ENCODE peak calls at places on chromosomes 11 and 22, in four cellular contexts. One of them, this sample, is unnamed.
A peak's percentile ranks its signal among the peaks of the same experiment; 100 is the strongest.

GRCh38 chr22:30182365-30182764 is 64.2 kb downstream of the LIF start:
- DNase-seq in mammary epithelial cell: no peak
- DNase-seq in H9: no peak
- DNase-seq in neuronal stem cell: no peak
- DNase-seq in this sample: peak; percentile 39

GRCh38 chr11:33828604-33829429 is 54.5 kb upstream of the FBXO3 start:
- DNase-seq in mammary epithelial cell: no peak
- DNase-seq in H9: peak; percentile 45
- DNase-seq in neuronal stem cell: peak; percentile 2
- DNase-seq in this sample: no peak

GRCh38 chr11:121024989-121025388 is 1.1 kb downstream of the TBCEL start:
- DNase-seq in mammary epithelial cell: peak; percentile 38
- DNase-seq in H9: no peak
- DNase-seq in neuronal stem cell: no peak
- DNase-seq in this sample: no peak

GRCh38 chr22:45112136-45112879 is 51.4 kb upstream of the NUP50 start:
- DNase-seq in mammary epithelial cell: peak; percentile 84
- DNase-seq in H9: no peak
- DNase-seq in neuronal stem cell: no peak
- DNase-seq in this sample: no peak

GRCh38 chr11:112128483-112129121 is 35.3 kb downstream of the IL18 start:
- DNase-seq in mammary epithelial cell: peak; percentile 88
- DNase-seq in H9: no peak
- DNase-seq in neuronal stem cell: no peak
- DNase-seq in this sample: peak; percentile 53

GRCh38 chr11:101030692-101031091 is 98.9 kb downstream of the PGR start:
- DNase-seq in mammary epithelial cell: no peak
- DNase-seq in H9: no peak
- DNase-seq in neuronal stem cell: no peak
- DNase-seq in this sample: no peak

GRCh38 chr11:86869966-86870570 is 69.7 kb downstream of the PRSS23 start:
- DNase-seq in mammary epithelial cell: peak; percentile 19
- DNase-seq in H9: peak; percentile 54
- DNase-seq in neuronal stem cell: peak; percentile 51
- DNase-seq in this sample: peak; percentile 67

GRCh38 chr11:65927904-65928397 is 8.7 kb downstream of the DRAP1 start:
- DNase-seq in mammary epithelial cell: no peak
- DNase-seq in H9: no peak
- DNase-seq in neuronal stem cell: no peak
- DNase-seq in this sample: no peak

GRCh38 chr11:132715041-132715440 is 817.3 kb downstream of the OPCML start:
- DNase-seq in mammary epithelial cell: no peak
- DNase-seq in H9: no peak
- DNase-seq in neuronal stem cell: no peak
- DNase-seq in this sample: no peak

GRCh38 chr11:35980646-35981402 is 37.0 kb downstream of the LDLRAD3 start:
- DNase-seq in mammary epithelial cell: no peak
- DNase-seq in H9: no peak
- DNase-seq in neuronal stem cell: no peak
- DNase-seq in this sample: peak; percentile 28

GRCh38 chr11:64591257-64592233 is 525 bp downstream of the SLC22A12 start:
- DNase-seq in mammary epithelial cell: no peak
- DNase-seq in H9: no peak
- DNase-seq in neuronal stem cell: no peak
- DNase-seq in this sample: no peak

GRCh38 chr11:95568236-95568635 is 221.3 kb downstream of the FAM76B start:
- DNase-seq in mammary epithelial cell: no peak
- DNase-seq in H9: no peak
- DNase-seq in neuronal stem cell: no peak
- DNase-seq in this sample: no peak

GRCh38 chr11:61102667-61103491 is 590 bp downstream of the CD5 start:
- DNase-seq in mammary epithelial cell: no peak
- DNase-seq in H9: no peak
- DNase-seq in neuronal stem cell: no peak
- DNase-seq in this sample: no peak

GRCh38 chr11:12723410-12724297 is 49.4 kb downstream of the TEAD1 start:
- DNase-seq in mammary epithelial cell: peak; percentile 88
- DNase-seq in H9: no peak
- DNase-seq in neuronal stem cell: no peak
- DNase-seq in this sample: peak; percentile 39

GRCh38 chr11:122743093-122743741 is 87.7 kb downstream of the UBASH3B start:
- DNase-seq in mammary epithelial cell: no peak
- DNase-seq in H9: no peak
- DNase-seq in neuronal stem cell: no peak
- DNase-seq in this sample: no peak

GRCh38 chr11:73154178-73154577 is 12.1 kb upstream of the FCHSD2 start:
- DNase-seq in mammary epithelial cell: no peak
- DNase-seq in H9: no peak
- DNase-seq in neuronal stem cell: no peak
- DNase-seq in this sample: no peak

GRCh38 chr22:25700996-25701815 is 40.8 kb upstream of the MYO18B start:
- DNase-seq in mammary epithelial cell: no peak
- DNase-seq in H9: no peak
- DNase-seq in neuronal stem cell: no peak
- DNase-seq in this sample: no peak

GRCh38 chr11:71300187-71300586 is 47.8 kb upstream of the SHANK2 start:
- DNase-seq in mammary epithelial cell: no peak
- DNase-seq in H9: no peak
- DNase-seq in neuronal stem cell: no peak
- DNase-seq in this sample: no peak

GRCh38 chr11:47443028-47443700 is 5.8 kb downstream of the RAPSN start:
- DNase-seq in mammary epithelial cell: no peak
- DNase-seq in H9: no peak
- DNase-seq in neuronal stem cell: no peak
- DNase-seq in this sample: no peak

GRCh38 chr11:69912911-69913451 is 93.8 kb upstream of the FGF3 start:
- DNase-seq in mammary epithelial cell: no peak
- DNase-seq in H9: peak; percentile 46
- DNase-seq in neuronal stem cell: no peak
- DNase-seq in this sample: no peak

GRCh38 chr22:31923761-31924160 is 20.6 kb upstream of the YWHAH start:
- DNase-seq in mammary epithelial cell: no peak
- DNase-seq in H9: no peak
- DNase-seq in neuronal stem cell: no peak
- DNase-seq in this sample: no peak

GRCh38 chr22:46641829-46642266 is 21.7 kb downstream of the GRAMD4 start:
- DNase-seq in mammary epithelial cell: no peak
- DNase-seq in H9: no peak
- DNase-seq in neuronal stem cell: no peak
- DNase-seq in this sample: no peak

GRCh38 chr11:10032991-10033390 is 261.0 kb downstream of the SBF2 start:
- DNase-seq in mammary epithelial cell: peak; percentile 11
- DNase-seq in H9: no peak
- DNase-seq in neuronal stem cell: no peak
- DNase-seq in this sample: no peak

GRCh38 chr22:47693606-47694005 is 931.2 kb downstream of the TBC1D22A start:
- DNase-seq in mammary epithelial cell: no peak
- DNase-seq in H9: no peak
- DNase-seq in neuronal stem cell: no peak
- DNase-seq in this sample: no peak

GRCh38 chr11:57342702-57343101 is 4.5 kb downstream of the P2RX3 start:
- DNase-seq in mammary epithelial cell: no peak
- DNase-seq in H9: no peak
- DNase-seq in neuronal stem cell: no peak
- DNase-seq in this sample: no peak

GRCh38 chr22:49427941-49428340 is 399.7 kb downstream of the BRD1 start:
- DNase-seq in mammary epithelial cell: no peak
- DNase-seq in H9: no peak
- DNase-seq in neuronal stem cell: no peak
- DNase-seq in this sample: no peak

GRCh38 chr11:60753309-60753708 is 3.4 kb upstream of the MS4A15 start:
- DNase-seq in mammary epithelial cell: no peak
- DNase-seq in H9: no peak
- DNase-seq in neuronal stem cell: no peak
- DNase-seq in this sample: no peak

GRCh38 chr22:35102663-35103062 is 36.7 kb downstream of the ISX start:
- DNase-seq in mammary epithelial cell: peak; percentile 59
- DNase-seq in H9: peak; percentile 72
- DNase-seq in neuronal stem cell: no peak
- DNase-seq in this sample: no peak

GRCh38 chr11:27582686-27583085 is 76.1 kb upstream of the LIN7C start:
- DNase-seq in mammary epithelial cell: no peak
- DNase-seq in H9: no peak
- DNase-seq in neuronal stem cell: no peak
- DNase-seq in this sample: no peak

GRCh38 chr22:29071261-29072045 is 1.4 kb upstream of the KREMEN1 start:
- DNase-seq in mammary epithelial cell: peak; percentile 88
- DNase-seq in H9: peak; percentile 72
- DNase-seq in neuronal stem cell: peak; percentile 56
- DNase-seq in this sample: no peak

GRCh38 chr11:58921778-58922390 is 17.4 kb upstream of the GLYATL1 start:
- DNase-seq in mammary epithelial cell: no peak
- DNase-seq in H9: no peak
- DNase-seq in neuronal stem cell: no peak
- DNase-seq in this sample: no peak

GRCh38 chr11:116963813-116964212 is 126.4 kb upstream of the APOA1 start:
- DNase-seq in mammary epithelial cell: no peak
- DNase-seq in H9: no peak
- DNase-seq in neuronal stem cell: no peak
- DNase-seq in this sample: no peak

GRCh38 chr22:27489265-27489675 is 312.3 kb downstream of the MN1 start:
- DNase-seq in mammary epithelial cell: no peak
- DNase-seq in H9: no peak
- DNase-seq in neuronal stem cell: no peak
- DNase-seq in this sample: no peak

GRCh38 chr11:130592056-130592455 is 143.6 kb downstream of the ADAMTS15 start:
- DNase-seq in mammary epithelial cell: peak; percentile 68
- DNase-seq in H9: no peak
- DNase-seq in neuronal stem cell: no peak
- DNase-seq in this sample: peak; percentile 21

GRCh38 chr22:49789289-49790141 is 38.2 kb downstream of the BRD1 start:
- DNase-seq in mammary epithelial cell: no peak
- DNase-seq in H9: no peak
- DNase-seq in neuronal stem cell: no peak
- DNase-seq in this sample: no peak

DNA sequence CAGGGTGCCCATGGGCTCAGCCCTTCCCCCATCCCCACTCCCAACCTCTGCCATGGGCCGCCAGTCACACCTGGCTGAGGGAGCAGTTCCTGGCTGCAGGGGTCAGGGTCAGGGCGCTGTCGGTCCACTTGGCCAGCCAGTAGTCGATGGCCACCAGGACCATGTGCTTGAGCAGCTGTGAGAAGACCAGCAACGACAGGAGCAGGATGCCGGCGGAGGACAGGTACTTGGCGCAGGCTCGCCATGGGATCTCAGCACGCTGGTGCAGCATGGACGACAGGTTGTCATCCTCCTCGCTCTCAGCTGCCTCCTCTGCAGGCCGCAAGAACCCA is 18.3 kb upstream of the KCNJ11 start:
- DNase-seq in mammary epithelial cell: no peak
- DNase-seq in H9: no peak
- DNase-seq in neuronal stem cell: no peak
- DNase-seq in this sample: no peak
- H2AFZ ChIP-seq in mammary epithelial cell: no peak overlapping the region
- H2AFZ ChIP-seq in H9: no peak overlapping the region
- H2AFZ ChIP-seq in neuronal stem cell: no peak overlapping the region
- H2AFZ ChIP-seq in this sample: no peak overlapping the region

GRCh38 chr11:119319702-119320592 is 3.0 kb upstream of the MCAM start:
- DNase-seq in mammary epithelial cell: no peak
- DNase-seq in H9: no peak
- DNase-seq in neuronal stem cell: no peak
- DNase-seq in this sample: peak; percentile 85

GRCh38 chr11:119322360-119322739 is 5.4 kb upstream of the MCAM start:
- DNase-seq in mammary epithelial cell: no peak
- DNase-seq in H9: no peak
- DNase-seq in neuronal stem cell: no peak
- DNase-seq in this sample: peak; percentile 31

GRCh38 chr11:119319136-119319701 is 2.3 kb upstream of the MCAM start:
- DNase-seq in mammary epithelial cell: no peak
- DNase-seq in H9: no peak
- DNase-seq in neuronal stem cell: no peak
- DNase-seq in this sample: no peak

GRCh38 chr11:119322921-119323531 is 6.1 kb upstream of the MCAM start:
- DNase-seq in mammary epithelial cell: no peak
- DNase-seq in H9: no peak
- DNase-seq in neuronal stem cell: no peak
- DNase-seq in this sample: no peak

GRCh38 chr11:119320593-119321524 is 3.9 kb upstream of the MCAM start:
- DNase-seq in mammary epithelial cell: peak; percentile 54
- DNase-seq in H9: peak; percentile 70
- DNase-seq in neuronal stem cell: no peak
- DNase-seq in this sample: peak; percentile 73
- H3K4me2 ChIP-seq in mammary epithelial cell: peak overlapping the region; percentile 89
- H3K4me2 ChIP-seq in H9: peak overlapping the region; percentile 72
- H3K4me2 ChIP-seq in neuronal stem cell: peak overlapping the region; percentile 58
- H3K4me2 ChIP-seq in this sample: peak overlapping the region; percentile 57

GRCh38 chr11:44065161-44065571 is 904 bp upstream of the ACCS start:
- DNase-seq in mammary epithelial cell: no peak
- DNase-seq in H9: no peak
- DNase-seq in neuronal stem cell: no peak
- DNase-seq in this sample: no peak
- H2AFZ ChIP-seq in mammary epithelial cell: peak overlapping the region; percentile 98
- H2AFZ ChIP-seq in H9: no peak overlapping the region
- H2AFZ ChIP-seq in neuronal stem cell: no peak overlapping the region
- H2AFZ ChIP-seq in this sample: no peak overlapping the region

GRCh38 chr11:1776944-1777715 is 13.4 kb upstream of the CTSD start:
- DNase-seq in mammary epithelial cell: no peak
- DNase-seq in H9: no peak
- DNase-seq in neuronal stem cell: no peak
- DNase-seq in this sample: no peak

GRCh38 chr11:1777737-1778136 is 14.0 kb upstream of the CTSD start:
- DNase-seq in mammary epithelial cell: no peak
- DNase-seq in H9: no peak
- DNase-seq in neuronal stem cell: no peak
- DNase-seq in this sample: no peak

GRCh38 chr11:1779806-1780699 is 16.3 kb upstream of the CTSD start:
- DNase-seq in mammary epithelial cell: no peak
- DNase-seq in H9: peak; percentile 25
- DNase-seq in neuronal stem cell: no peak
- DNase-seq in this sample: no peak

GRCh38 chr11:1779034-1779805 is 15.5 kb upstream of the CTSD start:
- DNase-seq in mammary epithelial cell: no peak
- DNase-seq in H9: no peak
- DNase-seq in neuronal stem cell: no peak
- DNase-seq in this sample: no peak

GRCh38 chr11:1778141-1778911 is 14.6 kb upstream of the CTSD start:
- DNase-seq in mammary epithelial cell: peak; percentile 15
- DNase-seq in H9: no peak
- DNase-seq in neuronal stem cell: no peak
- DNase-seq in this sample: no peak
- H3K4me2 ChIP-seq in mammary epithelial cell: no peak overlapping the region
- H3K4me2 ChIP-seq in H9: no peak overlapping the region
- H3K4me2 ChIP-seq in neuronal stem cell: no peak overlapping the region
- H3K4me2 ChIP-seq in this sample: no peak overlapping the region

GRCh38 chr11:43515090-43515489 is 156.4 kb downstream of the TTC17 start:
- DNase-seq in mammary epithelial cell: no peak
- DNase-seq in H9: peak; percentile 72
- DNase-seq in neuronal stem cell: no peak
- DNase-seq in this sample: no peak
- H2AFZ ChIP-seq in mammary epithelial cell: no peak overlapping the region
- H2AFZ ChIP-seq in H9: no peak overlapping the region
- H2AFZ ChIP-seq in neuronal stem cell: peak overlapping the region; percentile 62
- H2AFZ ChIP-seq in this sample: no peak overlapping the region

This sample was measured in endothelial cell of umbilical vein.